ENCODE peak calls at places on chromosomes 12 and 14, in four cellular contexts. W is CD8-positive, alpha-beta T cell; X is PC-9; C is heart right ventricle. R is an unnamed sample.

GRCh38 chr14:59175404-59175803 is 13.1 kb upstream of the DAAM1 start:
- DNase-seq in W (no peak), X (no peak), C (no peak), R (no peak)

GRCh38 chr12:26018926-26019325 is 60.4 kb downstream of the RASSF8 start:
- DNase-seq in W (no peak), X (no peak), C (no peak), R (no peak)

GRCh38 chr12:76037130-76038105 is 5.8 kb upstream of the PHLDA1 start:
- DNase-seq in W (no peak), X (peak), C (peak), R (peak)

GRCh38 chr12:132711169-132711843 is 664 bp downstream of the PGAM5 start:
- DNase-seq in W (no peak), X (peak), C (no peak), R (peak)

GRCh38 chr14:73173092-73173735 is 36.9 kb downstream of the PSEN1 start:
- DNase-seq in W (no peak), X (no peak), C (no peak), R (peak)

GRCh38 chr12:8914716-8915526 is 612 bp downstream of the PHC1 start:
- DNase-seq in W (peak), X (peak), C (peak), R (peak)

GRCh38 chr12:113088971-113089756 is 32.6 kb downstream of the DTX1 start:
- DNase-seq in W (peak), X (no peak), C (no peak), R (peak)

GRCh38 chr12:24554612-24555300 is 394.1 kb downstream of the BCAT1 start:
- DNase-seq in W (no peak), X (no peak), C (no peak), R (no peak)

GRCh38 chr14:81062816-81063215 is 107.4 kb downstream of the TSHR start:
- DNase-seq in W (peak), X (no peak), C (peak), R (peak)

GRCh38 chr12:101933866-101934514 is 56.6 kb downstream of the DRAM1 start:
- DNase-seq in W (no peak), X (no peak), C (no peak), R (no peak)

GRCh38 chr14:92401561-92401960 is 78.6 kb downstream of the SLC24A4 start:
- DNase-seq in W (no peak), X (no peak), C (no peak), R (no peak)

GRCh38 chr14:105075364-105076295 is 10.4 kb upstream of the GPR132 start:
- DNase-seq in W (no peak), X (no peak), C (peak), R (no peak)

GRCh38 chr12:62928632-62929031 is 6.3 kb downstream of the PPM1H start:
- DNase-seq in W (no peak), X (no peak), C (no peak), R (no peak)

GRCh38 chr12:67807808-67808207 is 159.3 kb downstream of the DYRK2 start:
- DNase-seq in W (no peak), X (no peak), C (no peak), R (no peak)

GRCh38 chr14:79567306-79567705 is 644.0 kb downstream of the DIO2 start:
- DNase-seq in W (no peak), X (no peak), C (no peak), R (no peak)

GRCh38 chr14:68918612-68919011 is 60.5 kb downstream of the ACTN1 start:
- DNase-seq in W (no peak), X (no peak), C (no peak), R (no peak)

GRCh38 chr12:15446798-15447197 is 124.5 kb downstream of the PTPRO start:
- DNase-seq in W (no peak), X (no peak), C (no peak), R (no peak)

GRCh38 chr14:104512061-104512460 is 67.5 kb upstream of the C14orf180 start:
- DNase-seq in W (no peak), X (no peak), C (no peak), R (no peak)

GRCh38 chr14:102086346-102086971 is 385 bp downstream of the HSP90AA1 start:
- DNase-seq in W (peak), X (no peak), C (peak), R (peak)

GRCh38 chr14:93086441-93087055 is 29.2 kb downstream of the ITPK1 start:
- DNase-seq in W (no peak), X (peak), C (no peak), R (no peak)

GRCh38 chr12:57078519-57079404 is at the start of gene NEMP1:
- DNase-seq in W (peak), X (peak), C (peak), R (peak)

GRCh38 chr12:57080855-57081254 is 2.3 kb upstream of the NEMP1 start:
- DNase-seq in W (no peak), X (no peak), C (no peak), R (no peak)

DNA sequence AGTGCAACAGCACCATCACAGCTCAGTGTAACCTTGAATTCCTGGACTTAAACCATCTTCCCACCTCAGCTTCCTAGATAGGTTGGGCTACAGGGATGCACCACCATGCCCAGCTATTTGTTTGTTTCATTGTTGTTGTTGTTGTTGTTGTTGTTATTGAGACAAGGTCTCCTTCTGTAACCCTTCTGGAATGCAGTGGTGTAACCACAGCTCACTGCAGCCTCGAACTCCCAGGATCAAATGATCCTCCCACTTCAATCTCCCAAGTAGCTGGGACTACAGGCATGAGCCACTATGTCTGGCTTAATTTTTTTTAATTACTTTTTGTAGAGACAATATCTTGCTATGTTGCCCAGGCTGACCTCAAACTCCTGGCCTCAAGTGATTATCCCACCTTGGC is 1.2 kb upstream of the NEMP1 start:
- DNase-seq in W (no peak), X (no peak), C (no peak), R (no peak)
- H3K27ac ChIP-seq in W (no peak), X (peak), C (peak), R (peak)

DNA sequence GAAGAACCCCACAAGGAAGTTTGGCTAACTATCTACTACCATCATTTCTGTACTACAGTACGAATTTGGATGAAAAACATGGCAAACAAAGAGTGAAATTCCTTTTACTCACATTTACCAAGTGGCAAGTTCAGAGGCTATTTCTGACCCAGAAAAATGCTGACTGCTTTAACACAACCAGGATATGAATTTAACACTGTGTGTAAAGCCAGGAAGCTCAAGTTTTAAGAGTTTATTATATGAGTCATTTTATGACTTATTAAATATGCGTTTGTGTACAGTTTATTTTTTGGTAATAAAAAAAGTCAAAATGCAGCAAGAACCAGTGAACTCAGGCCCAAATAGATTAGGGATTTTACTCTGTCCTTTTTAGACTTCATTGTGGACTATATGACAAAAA is 58.4 kb upstream of the STAC3 start:
- DNase-seq in W (no peak), X (no peak), C (no peak), R (no peak)
- H3K27ac ChIP-seq in W (no peak), X (peak), C (peak), R (no peak)

GRCh38 chr14:95296595-95297365 is 22.9 kb downstream of the CLMN start:
- DNase-seq in W (no peak), X (no peak), C (no peak), R (no peak)

GRCh38 chr14:95295600-95296376 is 23.9 kb downstream of the CLMN start:
- DNase-seq in W (no peak), X (no peak), C (no peak), R (no peak)

GRCh38 chr14:95294320-95294719 is 25.4 kb downstream of the CLMN start:
- DNase-seq in W (no peak), X (no peak), C (no peak), R (no peak)

GRCh38 chr14:95293474-95293873 is 26.2 kb downstream of the CLMN start:
- DNase-seq in W (no peak), X (no peak), C (no peak), R (no peak)

DNA sequence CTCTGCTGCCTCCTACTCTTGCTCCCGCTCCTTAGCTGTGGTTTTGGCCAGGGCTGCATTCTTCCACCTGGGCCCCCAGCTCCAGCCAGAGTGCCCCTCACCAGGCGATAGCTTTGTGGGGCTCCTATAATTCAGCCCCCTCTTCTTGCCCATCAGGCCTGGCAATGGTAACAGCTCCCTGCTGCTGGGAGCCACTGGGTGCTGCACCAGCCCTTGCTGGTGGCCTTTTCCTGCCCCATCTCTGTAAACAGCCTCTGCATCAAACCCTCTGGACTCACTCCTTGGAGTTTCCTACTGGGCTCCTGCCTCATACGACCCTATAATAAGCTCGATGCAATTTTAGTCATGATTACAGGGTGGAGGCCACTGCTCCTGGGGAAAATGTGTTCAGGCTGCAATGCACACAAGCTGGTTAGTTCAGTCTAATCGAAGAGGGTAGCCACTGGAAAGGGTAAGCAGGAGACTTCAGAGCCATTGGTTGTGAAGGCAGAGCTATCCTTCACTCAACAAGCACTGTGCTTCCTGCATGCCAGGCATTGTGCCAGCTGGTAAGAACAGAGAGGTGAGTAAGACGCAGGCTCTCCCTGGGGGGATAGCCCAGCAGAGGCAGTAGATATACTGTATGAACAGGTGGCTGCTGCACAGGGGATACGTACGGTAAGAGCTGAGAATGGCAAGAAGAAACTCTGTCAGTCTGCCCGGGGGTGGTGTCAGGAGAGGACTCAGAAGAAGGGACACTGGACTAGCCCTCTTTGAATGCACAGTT is 24.7 kb downstream of the CLMN start:
- DNase-seq in W (no peak), X (no peak), C (no peak), R (no peak)
- H3K27ac ChIP-seq in W (no peak), X (peak), C (no peak), R (no peak)

GRCh38 chr14:94390372-94391086 is 2.1 kb upstream of the SERPINA1 start:
- DNase-seq in W (no peak), X (no peak), C (peak), R (no peak)
- H3K27ac ChIP-seq in W (no peak), X (no peak), C (peak), R (no peak)

DNA sequence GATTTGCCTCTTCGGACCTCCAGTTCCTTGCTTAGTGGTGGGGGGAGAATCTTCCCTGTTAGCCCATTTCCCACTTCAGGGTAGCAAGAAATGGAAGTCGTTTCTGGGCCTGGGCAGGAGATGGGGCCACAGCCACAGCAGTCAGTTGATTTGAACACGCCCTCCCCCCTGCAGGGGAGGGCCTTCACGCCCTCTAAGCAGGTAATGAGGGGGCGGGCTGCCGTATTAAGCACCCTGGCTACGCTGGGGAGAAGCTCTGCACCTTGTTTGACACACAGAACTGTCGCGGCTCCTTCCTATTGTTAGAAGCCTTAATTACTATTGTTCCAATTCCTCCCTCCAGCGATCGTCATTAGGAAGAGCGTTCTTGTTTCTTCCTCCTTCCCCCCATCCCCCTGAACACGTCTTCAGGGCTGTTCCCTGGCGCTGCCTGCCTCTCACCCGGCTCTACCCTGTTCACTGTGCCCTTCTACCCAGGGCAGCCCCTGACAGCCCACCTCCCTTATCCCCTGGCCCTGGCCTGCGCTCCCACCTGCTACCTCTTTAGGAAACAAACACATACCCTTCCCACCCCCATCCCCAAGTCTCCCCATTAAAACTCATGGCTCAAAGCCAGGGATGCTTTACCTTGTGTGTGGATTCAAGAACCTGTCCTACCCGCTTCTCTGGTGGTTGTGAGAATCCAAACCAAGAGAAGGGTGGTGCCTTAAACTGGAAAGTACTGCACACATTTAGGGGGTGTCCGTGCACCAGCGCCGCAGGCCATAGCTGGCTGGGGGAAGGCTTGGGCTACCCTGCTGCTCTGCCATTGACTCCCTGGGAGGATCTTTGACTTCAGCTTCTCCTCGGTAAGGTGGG is 137.6 kb downstream of the TSPAN9 start:
- DNase-seq in W (no peak), X (no peak), C (no peak), R (no peak)
- H3K27ac ChIP-seq in W (no peak), X (no peak), C (peak), R (no peak)

GRCh38 chr12:92146865-92147264 is 1.2 kb upstream of the BTG1 start:
- DNase-seq in W (no peak), X (no peak), C (no peak), R (peak)
- H3K27ac ChIP-seq in W (peak), X (peak), C (peak), R (peak)

DNA sequence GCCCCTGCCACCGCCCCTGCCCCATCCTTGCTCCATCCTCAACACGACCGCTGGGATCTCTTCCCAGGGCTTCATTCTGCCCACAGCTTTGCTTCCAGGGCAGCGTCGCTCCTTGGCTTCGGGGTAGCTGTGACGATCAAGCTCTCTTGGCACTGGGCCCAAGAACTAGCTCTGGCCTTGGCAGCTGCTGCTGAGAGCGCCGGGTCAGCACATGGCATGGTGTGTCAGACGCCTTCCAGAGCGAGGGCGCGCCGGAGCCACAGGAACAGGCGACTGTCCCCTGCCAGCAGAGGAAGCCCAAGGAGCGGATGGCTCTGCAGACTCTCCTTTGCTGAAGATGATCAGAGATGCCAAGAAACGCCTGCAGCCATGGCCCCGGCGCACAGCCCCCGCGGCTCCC is 15.9 kb downstream of the RAB35 start:
- DNase-seq in W (no peak), X (no peak), C (peak), R (no peak)
- H3K27ac ChIP-seq in W (no peak), X (no peak), C (peak), R (no peak)

GRCh38 chr12:98504368-98504617 is 11.1 kb upstream of the TMPO start:
- DNase-seq in W (no peak), X (no peak), C (no peak), R (no peak)
- H3K27ac ChIP-seq in W (peak), X (peak), C (peak), R (peak)

R was measured in CD4-positive, CD25-positive, alpha-beta regulatory T cell.